ENCODE peak calls at places on chromosomes 5 and 9, in six cellular contexts. S is left lobe of liver; G is natural killer cell; I is IMR-90; C is activated naive CD4-positive, alpha-beta T cell treated with anti-CD3 and anti-CD28 coated beads, Interleukin-2, amount 50 U/mL, for 72 hours; Y is right cardiac atrium. T is an unnamed sample.
A peak's percentile ranks its signal among the peaks of the same experiment; 100 is the strongest.

GRCh38 chr5:138179277-138179857 is 455 bp downstream of the KIF20A start:
- ATAC-seq in C (no peak), S (no peak), Y (no peak), G (no peak), I (no peak), T (no peak)

GRCh38 chr9:70607926-70608325 is 193.5 kb upstream of the KLF9 start:
- ATAC-seq in I (no peak), S (no peak), G (no peak), C (no peak), Y (no peak), T (no peak)

GRCh38 chr9:137138058-137138697 is 776 bp upstream of the GRIN1 start:
- ATAC-seq in Y (no peak), S (no peak), G (no peak), I (no peak), C (no peak), T (no peak)

GRCh38 chr9:23571414-23572104 is 254.5 kb downstream of the ELAVL2 start:
- ATAC-seq in S (no peak), C (peak; percentile 22), I (no peak), G (no peak), Y (no peak), T (no peak)

GRCh38 chr9:111928342-111928720 is 31.7 kb downstream of the UGCG start:
- ATAC-seq in C (no peak), G (no peak), I (peak; percentile 63), S (peak; percentile 35), Y (no peak), T (no peak)

GRCh38 chr5:62780888-62781287 is 202.3 kb downstream of the LRRC70 start:
- ATAC-seq in I (no peak), S (no peak), Y (no peak), G (no peak), C (no peak), T (no peak)

GRCh38 chr9:87640385-87640795 is 85.5 kb upstream of the CTSL start:
- ATAC-seq in I (peak; percentile 57), G (no peak), C (no peak), S (peak; percentile 81), Y (peak; percentile 74), T (no peak)

GRCh38 chr5:6729400-6730310 is 16.4 kb downstream of the TENT4A start:
- ATAC-seq in C (peak; percentile 72), S (peak; percentile 43), Y (no peak), G (peak; percentile 64), I (no peak), T (peak; percentile 80)

GRCh38 chr9:94908041-94908563 is 181.6 kb downstream of the AOPEP start:
- ATAC-seq in G (peak; percentile 48), C (no peak), Y (peak; percentile 28), I (no peak), S (peak; percentile 22), T (no peak)

GRCh38 chr5:82425591-82425990 is 147.4 kb upstream of the RPS23 start:
- ATAC-seq in Y (peak; percentile 43), S (no peak), I (no peak), G (no peak), C (no peak), T (no peak)

GRCh38 chr5:110753620-110754019 is 14.8 kb downstream of the SLC25A46 start:
- ATAC-seq in C (no peak), S (no peak), Y (no peak), I (no peak), G (no peak), T (no peak)

GRCh38 chr5:43066799-43067741 is 27.0 kb upstream of the ANXA2R start:
- ATAC-seq in I (peak; percentile 56), G (peak; percentile 57), C (peak; percentile 49), S (peak; percentile 81), Y (peak; percentile 76), T (peak; percentile 53)

GRCh38 chr5:158820891-158821290 is 278.8 kb downstream of the EBF1 start:
- ATAC-seq in C (no peak), S (no peak), G (no peak), Y (no peak), I (no peak), T (no peak)

GRCh38 chr9:134836406-134836970 is 44.1 kb upstream of the FCN2 start:
- ATAC-seq in I (no peak), Y (no peak), G (no peak), C (no peak), S (no peak), T (no peak)

T was measured in activated T-helper 17 cell treated with anti-CD3 and anti-CD28 coated beads, Interleukin-2, amount 50 U/mL, for 72 hours.